ENCODE peak calls at places on chromosomes 6 and 20, in five cellular contexts. One of them, this sample, is unnamed.

GRCh38 chr6:17790486-17790885 is 83.8 kb upstream of the NUP153 start:
- DNase-seq in kidney glomerular epithelial cell: no peak
- DNase-seq in stimulated activated CD4-positive, alpha-beta T cell treated with anti-CD3 and anti-CD28 coated beads, Interleukin-1b, Interleukin-23, amount 100 ng/mL, for 1 hour: no peak
- DNase-seq in SW480: no peak
- DNase-seq in HuH-7.5: no peak
- DNase-seq in this sample: no peak

GRCh38 chr6:1892716-1893115 is 283.0 kb downstream of the FOXC1 start:
- DNase-seq in kidney glomerular epithelial cell: no peak
- DNase-seq in stimulated activated CD4-positive, alpha-beta T cell treated with anti-CD3 and anti-CD28 coated beads, Interleukin-1b, Interleukin-23, amount 100 ng/mL, for 1 hour: no peak
- DNase-seq in SW480: no peak
- DNase-seq in HuH-7.5: no peak
- DNase-seq in this sample: no peak

GRCh38 chr6:151440930-151441329 is 11.0 kb downstream of the RMND1 start:
- DNase-seq in kidney glomerular epithelial cell: peak
- DNase-seq in stimulated activated CD4-positive, alpha-beta T cell treated with anti-CD3 and anti-CD28 coated beads, Interleukin-1b, Interleukin-23, amount 100 ng/mL, for 1 hour: no peak
- DNase-seq in SW480: no peak
- DNase-seq in HuH-7.5: no peak
- DNase-seq in this sample: no peak

GRCh38 chr6:35310265-35310831 is 12.7 kb downstream of the DEF6 start:
- DNase-seq in kidney glomerular epithelial cell: no peak
- DNase-seq in stimulated activated CD4-positive, alpha-beta T cell treated with anti-CD3 and anti-CD28 coated beads, Interleukin-1b, Interleukin-23, amount 100 ng/mL, for 1 hour: no peak
- DNase-seq in SW480: no peak
- DNase-seq in HuH-7.5: no peak
- DNase-seq in this sample: no peak

GRCh38 chr6:162907876-162908481 is 180.2 kb downstream of the PACRG start:
- DNase-seq in kidney glomerular epithelial cell: peak
- DNase-seq in stimulated activated CD4-positive, alpha-beta T cell treated with anti-CD3 and anti-CD28 coated beads, Interleukin-1b, Interleukin-23, amount 100 ng/mL, for 1 hour: no peak
- DNase-seq in SW480: no peak
- DNase-seq in HuH-7.5: no peak
- DNase-seq in this sample: no peak

GRCh38 chr6:159691963-159692287 is 1.1 kb downstream of the SOD2 start:
- DNase-seq in kidney glomerular epithelial cell: no peak
- DNase-seq in stimulated activated CD4-positive, alpha-beta T cell treated with anti-CD3 and anti-CD28 coated beads, Interleukin-1b, Interleukin-23, amount 100 ng/mL, for 1 hour: no peak
- DNase-seq in SW480: no peak
- DNase-seq in HuH-7.5: no peak
- DNase-seq in this sample: no peak

GRCh38 chr6:98286620-98287019 is 547.8 kb upstream of the POU3F2 start:
- DNase-seq in kidney glomerular epithelial cell: no peak
- DNase-seq in stimulated activated CD4-positive, alpha-beta T cell treated with anti-CD3 and anti-CD28 coated beads, Interleukin-1b, Interleukin-23, amount 100 ng/mL, for 1 hour: no peak
- DNase-seq in SW480: no peak
- DNase-seq in HuH-7.5: no peak
- DNase-seq in this sample: no peak

GRCh38 chr6:135088818-135089809 is 34.5 kb upstream of the HBS1L start:
- DNase-seq in kidney glomerular epithelial cell: no peak
- DNase-seq in stimulated activated CD4-positive, alpha-beta T cell treated with anti-CD3 and anti-CD28 coated beads, Interleukin-1b, Interleukin-23, amount 100 ng/mL, for 1 hour: no peak
- DNase-seq in SW480: peak
- DNase-seq in HuH-7.5: peak
- DNase-seq in this sample: peak

GRCh38 chr20:43536817-43537440 is 21.9 kb upstream of the SGK2 start:
- DNase-seq in kidney glomerular epithelial cell: no peak
- DNase-seq in stimulated activated CD4-positive, alpha-beta T cell treated with anti-CD3 and anti-CD28 coated beads, Interleukin-1b, Interleukin-23, amount 100 ng/mL, for 1 hour: no peak
- DNase-seq in SW480: no peak
- DNase-seq in HuH-7.5: no peak
- DNase-seq in this sample: peak

This sample was measured in epithelial cell of proximal tubule.